ENCODE peak calls at places on chromosomes 7 and 10, in ten cellular contexts. Z, X, R, J, E, H, L, V, S and Y are unnamed samples.

GRCh38 chr7:28093617-28094232 is 86.9 kb downstream of the JAZF1 start:
- DNase-seq in V (peak), Z (peak), L (peak), R (peak), S (peak), J (peak), H (peak), E (peak), X (peak), Y (peak)

GRCh38 chr10:96118604-96119450 is 11.3 kb upstream of the ZNF518A start:
- DNase-seq in V (no peak), H (no peak), R (no peak), S (no peak), X (no peak), E (no peak), L (no peak), Z (no peak), J (no peak), Y (no peak)

GRCh38 chr10:5404188-5405041 is at the start of gene TUBAL3:
- DNase-seq in R (no peak), S (no peak), L (no peak), E (no peak), J (no peak), X (no peak), H (no peak), V (no peak), Z (no peak), Y (no peak)

GRCh38 chr10:32331606-32332005 is 15.4 kb downstream of the EPC1 start:
- DNase-seq in Z (no peak), L (no peak), X (no peak), S (no peak), J (no peak), V (no peak), E (no peak), R (no peak), H (no peak), Y (no peak)

GRCh38 chr10:123429631-123430257 is 236.4 kb upstream of the GPR26 start:
- DNase-seq in E (no peak), L (no peak), H (peak), V (peak), S (no peak), Z (no peak), X (no peak), R (no peak), J (no peak), Y (no peak)

GRCh38 chr10:35579116-35579515 is 26.0 kb upstream of the GJD4 start:
- DNase-seq in X (no peak), Z (no peak), S (no peak), E (no peak), R (no peak), V (no peak), H (no peak), J (no peak), L (no peak), Y (no peak)

GRCh38 chr7:27064169-27064568 is 31.6 kb downstream of the HOXA1 start:
- DNase-seq in S (no peak), X (no peak), J (no peak), R (peak), L (no peak), V (peak), Z (no peak), E (no peak), H (no peak), Y (no peak)

GRCh38 chr10:24952701-24953349 is 419 bp upstream of the PRTFDC1 start:
- DNase-seq in L (peak), V (no peak), J (no peak), X (no peak), E (peak), R (no peak), H (peak), S (peak), Z (peak), Y (no peak)

GRCh38 chr7:48250441-48250951 is 79.2 kb downstream of the ABCA13 start:
- DNase-seq in J (no peak), V (peak), H (no peak), L (no peak), Z (no peak), S (no peak), X (no peak), E (no peak), R (no peak), Y (no peak)

GRCh38 chr10:86665868-86666267 is 2.4 kb upstream of the LDB3 start:
- DNase-seq in Z (no peak), E (no peak), H (peak), V (no peak), S (no peak), L (no peak), J (no peak), X (no peak), R (no peak), Y (no peak)

GRCh38 chr10:63227207-63227895 is 94.2 kb downstream of the NRBF2 start:
- DNase-seq in J (no peak), X (no peak), E (no peak), S (no peak), Z (no peak), H (no peak), V (no peak), L (no peak), R (no peak), Y (no peak)

GRCh38 chr7:52447781-52448180 is 587.7 kb upstream of the POM121L12 start:
- DNase-seq in Z (no peak), J (no peak), H (no peak), V (no peak), X (no peak), E (no peak), L (no peak), S (no peak), R (no peak), Y (no peak)

GRCh38 chr10:91880310-91880709 is 29.0 kb downstream of the FGFBP3 start:
- DNase-seq in X (no peak), L (no peak), J (no peak), R (no peak), E (no peak), S (no peak), V (no peak), H (no peak), Z (no peak), Y (peak)

GRCh38 chr10:86958109-86958830 is at the start of gene SNCG:
- DNase-seq in Z (no peak), J (no peak), V (no peak), H (no peak), R (no peak), L (no peak), X (no peak), S (no peak), E (no peak), Y (peak)